ENCODE peak calls at places on chromosomes 6 and 20, in six cellular contexts. One of them, this sample, is unnamed.

GRCh38 chr6:21598662-21599061 is 5.1 kb downstream of the SOX4 start:
- DNase-seq in glutamatergic neuron: no peak
- DNase-seq in colonic mucosa: no peak
- DNase-seq in H9: no peak
- DNase-seq in fibroblast of lung: peak; percentile 34
- DNase-seq in AG09319: no peak
- DNase-seq in this sample: no peak

GRCh38 chr6:15398657-15399287 is 152.9 kb downstream of the JARID2 start:
- DNase-seq in glutamatergic neuron: no peak
- DNase-seq in colonic mucosa: no peak
- DNase-seq in H9: no peak
- DNase-seq in fibroblast of lung: no peak
- DNase-seq in AG09319: no peak
- DNase-seq in this sample: no peak

GRCh38 chr6:163955752-163956151 is 541.2 kb downstream of the QKI start:
- DNase-seq in glutamatergic neuron: no peak
- DNase-seq in colonic mucosa: no peak
- DNase-seq in H9: no peak
- DNase-seq in fibroblast of lung: no peak
- DNase-seq in AG09319: no peak
- DNase-seq in this sample: no peak

GRCh38 chr6:93822434-93823265 is 403.3 kb upstream of the EPHA7 start:
- DNase-seq in glutamatergic neuron: no peak
- DNase-seq in colonic mucosa: no peak
- DNase-seq in H9: no peak
- DNase-seq in fibroblast of lung: no peak
- DNase-seq in AG09319: no peak
- DNase-seq in this sample: no peak

GRCh38 chr20:63648895-63649589 is 4.2 kb downstream of the STMN3 start:
- DNase-seq in glutamatergic neuron: no peak
- DNase-seq in colonic mucosa: no peak
- DNase-seq in H9: no peak
- DNase-seq in fibroblast of lung: no peak
- DNase-seq in AG09319: no peak
- DNase-seq in this sample: no peak

GRCh38 chr20:32749914-32750637 is 6.8 kb upstream of the COMMD7 start:
- DNase-seq in glutamatergic neuron: peak; percentile 35
- DNase-seq in colonic mucosa: no peak
- DNase-seq in H9: peak; percentile 93
- DNase-seq in fibroblast of lung: no peak
- DNase-seq in AG09319: no peak
- DNase-seq in this sample: peak; percentile 39

GRCh38 chr6:110043366-110043994 is 65.4 kb downstream of the GPR6 start:
- DNase-seq in glutamatergic neuron: no peak
- DNase-seq in colonic mucosa: no peak
- DNase-seq in H9: no peak
- DNase-seq in fibroblast of lung: no peak
- DNase-seq in AG09319: no peak
- DNase-seq in this sample: no peak

GRCh38 chr20:48026981-48027592 is 241.8 kb upstream of the SULF2 start:
- DNase-seq in glutamatergic neuron: no peak
- DNase-seq in colonic mucosa: no peak
- DNase-seq in H9: no peak
- DNase-seq in fibroblast of lung: no peak
- DNase-seq in AG09319: no peak
- DNase-seq in this sample: no peak

GRCh38 chr20:12355185-12355584 is 437.5 kb downstream of the BTBD3 start:
- DNase-seq in glutamatergic neuron: no peak
- DNase-seq in colonic mucosa: no peak
- DNase-seq in H9: no peak
- DNase-seq in fibroblast of lung: no peak
- DNase-seq in AG09319: no peak
- DNase-seq in this sample: no peak

GRCh38 chr20:12358655-12359009 is 440.9 kb downstream of the BTBD3 start:
- DNase-seq in glutamatergic neuron: no peak
- DNase-seq in colonic mucosa: no peak
- DNase-seq in H9: no peak
- DNase-seq in fibroblast of lung: no peak
- DNase-seq in AG09319: no peak
- DNase-seq in this sample: no peak

GRCh38 chr20:12354725-12355124 is 437.0 kb downstream of the BTBD3 start:
- DNase-seq in glutamatergic neuron: no peak
- DNase-seq in colonic mucosa: no peak
- DNase-seq in H9: no peak
- DNase-seq in fibroblast of lung: no peak
- DNase-seq in AG09319: no peak
- DNase-seq in this sample: no peak

DNA sequence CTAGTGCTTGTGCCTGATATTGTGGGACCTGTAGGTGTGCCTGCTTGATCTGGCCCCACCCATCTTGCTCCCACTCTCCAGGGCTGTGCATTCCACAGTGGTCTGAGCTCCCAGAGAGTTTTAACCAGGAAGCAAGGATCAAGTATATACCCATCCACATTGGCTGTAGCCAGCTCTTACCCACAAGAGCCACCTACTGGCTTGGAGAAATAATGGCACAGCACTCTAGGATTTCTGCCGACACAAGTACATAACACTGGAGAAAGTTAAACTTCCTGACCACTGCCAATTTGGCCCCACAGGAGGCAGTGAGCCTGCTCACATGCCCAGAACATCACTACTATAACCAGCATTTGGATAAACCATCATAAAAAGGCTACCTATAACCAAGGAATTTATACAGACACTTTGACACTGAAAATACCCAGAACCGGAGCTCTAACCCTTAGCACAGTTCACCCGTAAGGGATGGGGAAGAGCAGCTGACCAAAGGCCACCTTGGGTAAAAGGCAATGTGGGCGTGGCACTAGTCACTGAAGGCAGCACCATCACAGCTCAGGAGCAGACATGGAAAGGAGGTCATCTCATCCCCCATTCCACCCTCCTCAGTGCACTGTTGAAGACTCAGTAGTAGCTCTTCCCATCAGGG is 440.4 kb downstream of the BTBD3 start:
- DNase-seq in glutamatergic neuron: no peak
- DNase-seq in colonic mucosa: no peak
- DNase-seq in H9: peak; percentile 60
- DNase-seq in fibroblast of lung: no peak
- DNase-seq in AG09319: no peak
- DNase-seq in this sample: no peak
- TF ChIP-seq CTCF in glutamatergic neuron: peak; percentile 40
- TF ChIP-seq CTCF in colonic mucosa: peak; percentile 13
- TF ChIP-seq CTCF in H9: peak; percentile 70
- TF ChIP-seq CTCF in fibroblast of lung: no peak
- TF ChIP-seq CTCF in AG09319: no peak
- TF ChIP-seq CTCF in this sample: peak; percentile 19

GRCh38 chr6:107698146-107698545 is 126.0 kb downstream of the SCML4 start:
- DNase-seq in glutamatergic neuron: no peak
- DNase-seq in colonic mucosa: no peak
- DNase-seq in H9: peak; percentile 10
- DNase-seq in fibroblast of lung: peak; percentile 56
- DNase-seq in AG09319: peak; percentile 20
- DNase-seq in this sample: no peak
- TF ChIP-seq CTCF in glutamatergic neuron: no peak
- TF ChIP-seq CTCF in colonic mucosa: no peak
- TF ChIP-seq CTCF in H9: no peak
- TF ChIP-seq CTCF in fibroblast of lung: no peak
- TF ChIP-seq CTCF in AG09319: no peak
- TF ChIP-seq CTCF in this sample: no peak

GRCh38 chr6:68650142-68650541 is 15.1 kb downstream of the ADGRB3 start:
- DNase-seq in glutamatergic neuron: no peak
- DNase-seq in colonic mucosa: no peak
- DNase-seq in H9: no peak
- DNase-seq in fibroblast of lung: no peak
- DNase-seq in AG09319: no peak
- DNase-seq in this sample: no peak

GRCh38 chr6:68651018-68651985 is 16.2 kb downstream of the ADGRB3 start:
- DNase-seq in glutamatergic neuron: no peak
- DNase-seq in colonic mucosa: no peak
- DNase-seq in H9: no peak
- DNase-seq in fibroblast of lung: peak; percentile 95
- DNase-seq in AG09319: no peak
- DNase-seq in this sample: no peak

GRCh38 chr6:68653706-68654089 is 18.6 kb downstream of the ADGRB3 start:
- DNase-seq in glutamatergic neuron: no peak
- DNase-seq in colonic mucosa: no peak
- DNase-seq in H9: no peak
- DNase-seq in fibroblast of lung: no peak
- DNase-seq in AG09319: no peak
- DNase-seq in this sample: no peak

GRCh38 chr6:68653074-68653705 is 18.1 kb downstream of the ADGRB3 start:
- DNase-seq in glutamatergic neuron: no peak
- DNase-seq in colonic mucosa: no peak
- DNase-seq in H9: no peak
- DNase-seq in fibroblast of lung: no peak
- DNase-seq in AG09319: no peak
- DNase-seq in this sample: no peak

GRCh38 chr6:68652117-68652536 is 17.0 kb downstream of the ADGRB3 start:
- DNase-seq in glutamatergic neuron: no peak
- DNase-seq in colonic mucosa: no peak
- DNase-seq in H9: no peak
- DNase-seq in fibroblast of lung: peak; percentile 30
- DNase-seq in AG09319: no peak
- DNase-seq in this sample: no peak
- TF ChIP-seq CTCF in glutamatergic neuron: no peak
- TF ChIP-seq CTCF in colonic mucosa: no peak
- TF ChIP-seq CTCF in H9: peak; percentile 44
- TF ChIP-seq CTCF in fibroblast of lung: peak; percentile 26
- TF ChIP-seq CTCF in AG09319: no peak
- TF ChIP-seq CTCF in this sample: no peak

GRCh38 chr6:56246941-56247653 is at the start of gene COL21A1:
- DNase-seq in glutamatergic neuron: peak; percentile 83
- DNase-seq in colonic mucosa: peak; percentile 31
- DNase-seq in H9: peak; percentile 95
- DNase-seq in fibroblast of lung: peak; percentile 45
- DNase-seq in AG09319: no peak
- DNase-seq in this sample: peak; percentile 83
- TF ChIP-seq CTCF in glutamatergic neuron: no peak
- TF ChIP-seq CTCF in colonic mucosa: no peak
- TF ChIP-seq CTCF in H9: peak; percentile 64
- TF ChIP-seq CTCF in fibroblast of lung: peak; percentile 54
- TF ChIP-seq CTCF in AG09319: peak; percentile 45
- TF ChIP-seq CTCF in this sample: peak; percentile 31

This sample was measured in nephron progenitor cell.